ENCODE peak calls at places on chromosomes 16 and 17, in five cellular contexts. A is upper lobe of right lung, I is adrenal gland, R is fibroblast of the aortic adventitia, C is fibroblast of lung. P is an unnamed sample.

GRCh38 chr17:52892334-52892733 is 733.8 kb upstream of the CA10 start:
- DNase-seq in I (no peak), A (no peak), C (no peak), R (no peak), P (no peak)

GRCh38 chr17:8504460-8505207 is 69.0 kb downstream of the NDEL1 start:
- DNase-seq in A (peak; percentile 9), C (no peak), I (no peak), R (no peak), P (no peak)

GRCh38 chr17:45719335-45720071 is 64.6 kb upstream of the CRHR1 start:
- DNase-seq in A (no peak), I (peak; percentile 17), C (peak; percentile 89), R (peak; percentile 38), P (peak; percentile 81)

GRCh38 chr17:28983286-28984240 is 22.3 kb downstream of the SEZ6 start:
- DNase-seq in A (no peak), R (no peak), I (no peak), C (peak; percentile 12), P (no peak)

GRCh38 chr16:52496051-52496876 is 50.7 kb downstream of the TOX3 start:
- DNase-seq in I (no peak), R (no peak), C (no peak), A (no peak), P (no peak)

GRCh38 chr16:24346734-24347133 is 90.6 kb downstream of the CACNG3 start:
- DNase-seq in R (no peak), C (no peak), I (no peak), A (no peak), P (no peak)

GRCh38 chr17:40065041-40065770 is 2.4 kb downstream of the THRA start:
- DNase-seq in I (peak; percentile 66), C (peak; percentile 72), R (peak; percentile 49), A (no peak), P (peak; percentile 51)

GRCh38 chr16:4392382-4393242 is 21.0 kb downstream of the VASN start:
- DNase-seq in C (peak; percentile 85), R (peak; percentile 80), I (no peak), A (no peak), P (peak; percentile 91)

GRCh38 chr16:75836377-75837010 is 110.2 kb upstream of the CPHXL start:
- DNase-seq in I (no peak), A (no peak), R (no peak), C (no peak), P (no peak)

GRCh38 chr16:83907111-83907510 is 8.2 kb downstream of the MLYCD start:
- DNase-seq in A (no peak), I (no peak), R (no peak), C (no peak), P (no peak)

GRCh38 chr17:56867948-56868376 is 34.0 kb downstream of the DGKE start:
- DNase-seq in I (no peak), A (no peak), R (peak; percentile 76), C (peak; percentile 30), P (peak; percentile 70)

GRCh38 chr16:4976079-4976478 is 17.9 kb downstream of the SEC14L5 start:
- DNase-seq in A (no peak), I (no peak), R (no peak), C (no peak), P (no peak)

GRCh38 chr17:28662527-28662829 is 473 bp downstream of the SUPT6H start:
- DNase-seq in I (no peak), R (no peak), A (no peak), C (no peak), P (no peak)

GRCh38 chr17:15262291-15263205 is 2.6 kb downstream of the PMP22 start:
- DNase-seq in I (peak; percentile 86), C (peak; percentile 89), A (peak; percentile 87), R (peak; percentile 94), P (peak; percentile 94)

GRCh38 chr16:67541391-67542263 is 13.0 kb downstream of the RIPOR1 start:
- DNase-seq in I (peak; percentile 69), A (peak; percentile 61), R (no peak), C (peak; percentile 60), P (peak; percentile 70)

GRCh38 chr16:78105517-78105916 is 6.1 kb downstream of the WWOX start:
- DNase-seq in A (no peak), R (no peak), C (no peak), I (no peak), P (no peak)

GRCh38 chr17:1486802-1487695 is 5.4 kb downstream of the MYO1C start:
- DNase-seq in A (peak; percentile 93), I (peak; percentile 60), R (peak; percentile 47), C (peak; percentile 67), P (peak; percentile 53)

GRCh38 chr16:30882429-30883310 is 11.2 kb downstream of the BCL7C start:
- DNase-seq in A (no peak), I (no peak), R (no peak), C (no peak), P (no peak)

GRCh38 chr16:84754353-84754856 is 54.6 kb downstream of the USP10 start:
- DNase-seq in R (peak; percentile 95), C (peak; percentile 79), I (peak; percentile 69), A (no peak), P (peak; percentile 94)

GRCh38 chr16:62638324-62638911 is 602.2 kb upstream of the CDH8 start:
- DNase-seq in I (no peak), C (no peak), A (no peak), R (no peak), P (no peak)

DNA sequence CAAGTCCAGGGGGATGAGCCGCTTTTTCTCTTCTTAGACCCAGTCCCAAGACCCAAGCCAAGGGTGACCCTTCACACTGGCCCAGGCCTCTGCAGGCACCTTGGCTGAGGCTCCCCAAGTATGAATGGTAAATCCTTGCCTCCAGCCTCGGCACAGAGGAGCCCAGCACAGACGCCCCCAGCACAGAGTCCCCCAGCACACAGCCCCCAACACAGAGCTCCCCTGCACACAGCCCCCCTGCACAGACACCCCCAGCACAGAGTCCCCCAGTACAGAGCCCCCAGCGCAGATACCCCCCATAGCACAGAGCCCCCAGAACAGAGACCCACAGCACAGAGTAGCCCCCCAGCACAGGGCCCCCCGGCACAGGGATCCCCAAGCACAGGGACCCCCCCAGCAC is 1.0 kb upstream of the MCRIP2 start:
- DNase-seq in A (no peak), R (no peak), I (no peak), C (no peak), P (no peak)
- TF ChIP-seq CTCF in A (no peak), R (no peak), I (no peak), C (no peak), P (no peak)

GRCh38 chr16:89423709-89424260 is 66.6 kb downstream of the ANKRD11 start:
- DNase-seq in C (no peak), A (no peak), I (no peak), R (no peak), P (no peak)
- H3K4me3 ChIP-seq in C (no peak overlapping the region), A (no peak overlapping the region), I (no peak overlapping the region), R (no peak overlapping the region), P (no peak overlapping the region)

DNA sequence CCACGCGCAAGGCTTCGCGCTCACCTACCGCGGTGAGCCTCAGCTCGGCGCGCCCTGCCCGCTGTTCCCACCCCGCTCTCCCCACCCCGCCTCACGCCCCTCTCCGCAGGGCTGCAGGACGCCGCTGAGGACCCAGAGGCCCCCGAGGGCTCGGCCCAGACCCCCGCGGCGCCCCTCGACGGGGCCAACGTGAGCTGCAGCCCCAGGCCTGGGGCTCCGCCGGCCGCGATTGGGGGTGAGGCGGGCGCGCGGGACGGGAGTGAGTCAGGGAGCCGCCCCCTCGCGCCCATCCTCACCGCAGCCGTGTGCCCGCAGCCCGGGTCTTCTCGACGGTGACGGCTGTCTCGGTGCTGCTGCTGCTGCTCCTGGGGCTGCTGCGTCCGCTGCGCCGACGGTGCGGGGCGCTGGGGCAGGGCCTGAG is 1.9 kb upstream of the PAQR4 start:
- DNase-seq in I (no peak), R (no peak), A (no peak), C (no peak), P (no peak)
- TF ChIP-seq CTCF in I (no peak), R (no peak), A (no peak), C (no peak), P (no peak)

GRCh38 chr17:6712854-6713129 is 377 bp downstream of the SLC13A5 start:
- DNase-seq in C (no peak), R (no peak), I (no peak), A (no peak), P (no peak)

GRCh38 chr17:6713918-6714271 is 726 bp upstream of the SLC13A5 start:
- DNase-seq in C (no peak), R (no peak), I (no peak), A (no peak), P (no peak)

GRCh38 chr17:6713130-6713917 is at the start of gene SLC13A5:
- DNase-seq in A (no peak), R (peak; percentile 6), C (peak; percentile 20), I (peak; percentile 27), P (peak; percentile 18)

GRCh38 chr17:6712058-6712853 is 913 bp downstream of the SLC13A5 start:
- DNase-seq in I (peak; percentile 22), C (peak; percentile 55), A (no peak), R (peak; percentile 19), P (no peak)

GRCh38 chr17:6714315-6714874 is 1.2 kb upstream of the SLC13A5 start:
- DNase-seq in C (no peak), I (no peak), R (no peak), A (no peak), P (no peak)
- H3K4me3 ChIP-seq in C (no peak overlapping the region), I (no peak overlapping the region), R (no peak overlapping the region), A (no peak overlapping the region), P (no peak overlapping the region)

DNA sequence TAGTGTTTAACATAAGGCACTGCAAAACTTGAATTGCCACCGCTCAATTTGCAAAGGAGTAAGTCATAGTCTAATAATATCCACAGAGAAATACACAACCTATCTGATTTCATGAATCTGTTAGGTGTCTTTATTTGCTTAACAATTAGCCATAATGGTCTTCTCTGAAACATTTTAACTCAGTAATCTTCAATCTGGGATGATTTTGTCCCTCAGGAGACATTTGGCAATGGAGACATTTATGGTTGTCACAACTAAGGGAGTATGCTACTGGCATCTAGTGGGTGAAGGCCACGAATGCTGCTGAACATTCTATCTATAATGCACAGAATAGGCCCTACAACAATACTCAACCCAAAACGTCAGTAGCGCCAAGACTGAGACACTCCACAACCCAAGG is 4.3 kb downstream of the UBE2G1 start:
- DNase-seq in I (no peak), A (no peak), R (peak; percentile 28), C (no peak), P (peak; percentile 25)
- TF ChIP-seq CTCF in I (no peak), A (no peak), R (peak; percentile 16), C (peak; percentile 28), P (no peak)

GRCh38 chr17:59916446-59916845 is 23.5 kb downstream of the RPS6KB1 start:
- DNase-seq in I (no peak), R (no peak), A (no peak), C (no peak), P (no peak)

GRCh38 chr17:59914274-59914854 is 21.4 kb downstream of the RPS6KB1 start:
- DNase-seq in A (no peak), R (peak; percentile 72), C (peak; percentile 33), I (no peak), P (peak; percentile 66)
- H3K4me3 ChIP-seq in A (no peak overlapping the region), R (no peak overlapping the region), C (no peak overlapping the region), I (no peak overlapping the region), P (no peak overlapping the region)